ENCODE peak calls at places on chromosomes 16 and 17, in eight cellular contexts. F is heart left ventricle, E is AG09319, I is AG04450, V is GM06990, U is tibial artery, B is fibroblast of villous mesenchyme, C is DND-41. G is an unnamed sample.

GRCh38 chr17:27977751-27978688 is 64.5 kb upstream of the NLK start:
- DNase-seq in F (no peak), I (no peak), U (no peak), B (no peak), V (no peak), E (no peak), C (no peak), G (no peak)

GRCh38 chr16:86396918-86397317 is 113.4 kb upstream of the FOXF1 start:
- DNase-seq in B (peak), F (no peak), V (no peak), I (peak), C (no peak), E (peak), U (no peak), G (no peak)

GRCh38 chr17:77935121-77935571 is 23.4 kb upstream of the TNRC6C start:
- DNase-seq in F (no peak), B (no peak), V (no peak), E (no peak), C (no peak), I (no peak), U (peak), G (no peak)

GRCh38 chr17:14301761-14302401 is 1.0 kb downstream of the HS3ST3B1 start:
- DNase-seq in V (peak), E (no peak), I (no peak), C (peak), F (peak), B (peak), U (no peak), G (no peak)

GRCh38 chr16:14545346-14545884 is 84.6 kb downstream of the PARN start:
- DNase-seq in E (no peak), F (no peak), V (no peak), C (no peak), I (no peak), U (no peak), B (peak), G (no peak)

GRCh38 chr17:43517615-43518386 is 28.3 kb downstream of the ETV4 start:
- DNase-seq in E (no peak), B (no peak), C (no peak), I (no peak), V (peak), U (peak), F (no peak), G (peak)

GRCh38 chr16:11868412-11868980 is 17.2 kb upstream of the RSL1D1 start:
- DNase-seq in F (no peak), V (no peak), U (no peak), B (no peak), I (no peak), E (no peak), C (no peak), G (no peak)

GRCh38 chr16:54936086-54936978 is 5.7 kb downstream of the IRX5 start:
- DNase-seq in E (no peak), I (no peak), C (no peak), V (no peak), U (no peak), B (peak), F (no peak), G (no peak)

GRCh38 chr16:8346291-8346690 is 244.0 kb downstream of the TMEM114 start:
- DNase-seq in B (no peak), C (peak), I (no peak), V (no peak), E (no peak), F (no peak), U (no peak), G (no peak)

GRCh38 chr16:84065536-84066132 is 23.0 kb upstream of the SLC38A8 start:
- DNase-seq in I (peak), V (no peak), B (peak), U (no peak), F (no peak), E (no peak), C (peak), G (no peak)

GRCh38 chr16:64654137-64654652 is 467.7 kb downstream of the CDH11 start:
- DNase-seq in V (no peak), I (peak), C (no peak), F (no peak), E (peak), B (peak), U (no peak), G (no peak)

GRCh38 chr16:4944333-4945281 is 7.7 kb upstream of the PPL start:
- DNase-seq in F (peak), C (no peak), I (peak), V (no peak), U (peak), E (peak), B (peak), G (no peak)

GRCh38 chr17:72166040-72166439 is 45.2 kb downstream of the SOX9 start:
- DNase-seq in E (no peak), C (no peak), B (no peak), I (no peak), F (no peak), V (no peak), U (no peak), G (no peak)

GRCh38 chr17:7502171-7502847 is 18.1 kb downstream of the POLR2A start:
- DNase-seq in I (no peak), U (no peak), V (no peak), C (no peak), F (no peak), E (no peak), B (no peak), G (no peak)

GRCh38 chr16:31351937-31352315 is 3.0 kb upstream of the ITGAX start:
- DNase-seq in U (no peak), F (no peak), V (no peak), E (no peak), B (no peak), I (no peak), C (no peak), G (no peak)

GRCh38 chr17:8754890-8755289 is 3.5 kb downstream of the SPDYE4 start:
- DNase-seq in I (no peak), E (no peak), C (no peak), B (no peak), V (no peak), U (no peak), F (no peak), G (no peak)

GRCh38 chr17:18974407-18975149 is 22.6 kb downstream of the SLC5A10 start:
- DNase-seq in C (no peak), V (no peak), B (no peak), E (no peak), U (no peak), F (no peak), I (no peak), G (no peak)

GRCh38 chr16:74747716-74748041 is 26.9 kb downstream of the FA2H start:
- DNase-seq in V (no peak), C (no peak), B (no peak), I (no peak), U (no peak), E (no peak), F (no peak), G (no peak)

GRCh38 chr17:44307387-44308186 is 814 bp upstream of the RUNDC3A start:
- DNase-seq in B (peak), F (no peak), E (no peak), C (no peak), V (no peak), U (no peak), I (no peak), G (no peak)

GRCh38 chr16:57824880-57825279 is 22.6 kb upstream of the KIFC3 start:
- DNase-seq in F (no peak), I (no peak), B (no peak), V (no peak), C (no peak), U (no peak), E (no peak), G (no peak)

GRCh38 chr17:73820686-73821448 is 176.6 kb upstream of the SDK2 start:
- DNase-seq in B (no peak), U (no peak), F (no peak), C (no peak), I (no peak), V (no peak), E (no peak), G (no peak)

GRCh38 chr16:87747626-87748025 is 18.2 kb downstream of the KLHDC4 start:
- DNase-seq in B (no peak), C (no peak), V (no peak), E (no peak), F (no peak), I (no peak), U (no peak), G (no peak)

GRCh38 chr17:62898239-62898864 is 67.7 kb upstream of the TANC2 start:
- DNase-seq in B (peak), I (no peak), U (no peak), F (peak), E (no peak), V (no peak), C (no peak), G (no peak)

DNA sequence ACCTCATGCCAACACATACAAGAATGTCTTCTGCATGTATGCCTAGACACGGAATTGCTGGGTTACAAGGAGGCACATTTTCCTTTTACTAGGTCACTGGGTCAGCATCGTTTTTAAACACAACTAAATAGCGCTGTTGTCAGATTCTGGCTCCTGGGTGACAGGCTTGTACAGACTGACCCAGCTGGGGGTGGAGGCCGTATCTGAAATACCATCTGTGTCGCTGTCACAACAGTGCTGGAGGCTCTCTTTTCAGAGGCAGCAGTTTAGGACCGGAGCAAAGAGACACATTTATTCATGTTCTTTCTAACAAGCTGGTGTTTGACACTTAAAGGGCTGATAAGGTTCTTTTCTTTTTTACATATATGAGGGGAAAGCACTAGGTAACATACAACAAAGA is 403.0 kb upstream of the ASIC2 start:
- DNase-seq in F (no peak), I (no peak), C (no peak), B (no peak), V (no peak), U (no peak), E (no peak), G (no peak)
- TF ChIP-seq CTCF in F (no peak), I (no peak), C (no peak), B (no peak), V (no peak), U (no peak), E (no peak), G (no peak)

GRCh38 chr16:2152695-2153506 is 2.7 kb upstream of the TRAF7 start:
- DNase-seq in U (no peak), F (no peak), C (no peak), B (no peak), V (peak), E (no peak), I (no peak), G (no peak)
- TF ChIP-seq CTCF in U (no peak), F (no peak), C (no peak), B (no peak), V (peak), E (no peak), I (no peak), G (peak)

DNA sequence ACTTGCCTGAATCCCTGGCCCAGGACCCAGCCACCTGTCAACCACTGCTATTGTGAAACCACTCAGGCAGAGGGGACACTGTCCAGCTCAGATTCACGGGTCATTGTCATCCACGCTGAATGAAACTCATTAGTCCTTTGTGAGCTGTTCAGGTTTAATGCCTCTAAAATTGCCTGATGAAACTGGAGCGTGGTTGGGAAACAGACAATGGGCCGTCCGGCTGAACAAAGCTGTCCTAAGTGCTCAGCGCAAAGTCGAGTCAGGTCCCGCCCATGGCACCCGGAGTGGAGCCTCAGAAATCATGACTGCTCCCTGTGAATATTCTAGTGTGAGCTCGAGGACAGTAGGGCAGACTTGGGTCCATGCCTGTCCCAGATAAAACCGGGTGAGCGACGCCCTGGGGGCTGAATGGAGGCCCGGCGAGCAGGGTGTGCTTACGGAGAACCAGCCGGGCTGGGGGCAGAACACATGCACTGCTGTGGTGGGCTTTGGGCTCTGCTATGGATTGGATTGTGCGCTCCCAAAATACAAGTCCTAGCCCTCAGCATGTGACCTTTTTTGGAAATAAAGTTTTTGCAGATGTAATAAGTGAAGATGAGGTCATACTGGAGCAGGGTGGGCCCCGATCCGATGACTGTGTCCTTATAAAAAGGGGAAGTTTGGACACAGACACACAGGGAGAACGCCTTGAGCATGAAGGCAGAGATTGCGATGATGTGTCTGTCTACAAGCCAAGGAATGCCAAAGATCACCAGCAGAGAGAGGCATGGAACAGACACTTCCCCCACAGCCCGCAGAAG is 12.9 kb upstream of the CMIP start:
- DNase-seq in C (no peak), V (no peak), F (no peak), I (peak), U (no peak), E (peak), B (no peak), G (no peak)
- TF ChIP-seq CTCF in C (no peak), V (no peak), F (no peak), I (no peak), U (no peak), E (no peak), B (no peak), G (no peak)

GRCh38 chr17:41957058-41957868 is 9.3 kb upstream of the CNP start:
- DNase-seq in I (no peak), F (no peak), V (no peak), C (no peak), E (no peak), U (no peak), B (peak), G (no peak)

GRCh38 chr17:41957869-41958231 is 8.7 kb upstream of the CNP start:
- DNase-seq in B (no peak), I (no peak), V (no peak), E (no peak), C (no peak), U (no peak), F (no peak), G (no peak)

GRCh38 chr17:41959030-41959335 is 7.6 kb upstream of the CNP start:
- DNase-seq in B (no peak), U (no peak), V (no peak), E (no peak), I (no peak), C (no peak), F (no peak), G (no peak)

GRCh38 chr17:41962111-41962510 is 4.5 kb upstream of the CNP start:
- DNase-seq in B (no peak), U (no peak), E (no peak), F (no peak), V (no peak), I (no peak), C (no peak), G (no peak)

DNA sequence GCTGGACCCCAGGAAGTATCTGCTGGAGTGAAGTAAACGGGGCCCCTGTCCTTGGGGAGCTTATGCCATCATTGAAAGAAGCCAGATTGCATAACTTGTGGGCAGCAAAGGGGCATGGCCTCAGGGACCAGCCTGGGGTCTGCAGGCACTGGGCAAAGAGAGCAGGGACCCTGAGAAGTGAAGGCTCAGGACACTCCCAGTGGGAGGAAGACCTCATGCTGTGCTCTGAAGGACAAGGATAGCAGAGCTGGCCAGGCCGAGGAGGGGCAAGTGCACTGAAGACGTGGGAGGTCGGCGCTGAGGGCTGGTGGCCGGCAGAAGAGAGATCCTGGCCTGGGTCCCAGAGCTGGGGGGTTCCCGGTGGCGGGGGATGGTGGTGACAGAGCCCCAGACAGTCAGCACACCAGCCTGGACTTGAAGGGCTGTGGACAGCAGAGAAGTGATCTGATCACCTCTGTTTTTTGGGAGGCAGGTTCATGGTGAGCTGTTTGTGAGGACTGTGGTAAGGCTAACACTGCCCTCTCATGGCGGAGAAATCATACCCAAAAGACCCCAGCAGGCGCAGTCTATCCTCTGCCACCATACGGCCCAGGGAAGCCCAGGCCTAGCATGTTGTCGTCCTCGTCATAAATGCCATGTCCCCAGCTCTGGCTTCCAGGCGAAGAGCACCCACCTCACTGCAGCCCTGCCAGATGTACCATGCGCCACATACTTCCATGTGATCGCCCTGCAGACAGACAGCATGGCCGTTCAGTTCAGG is 7.1 kb upstream of the CNP start:
- DNase-seq in C (peak), E (peak), I (peak), U (no peak), B (peak), V (no peak), F (no peak), G (no peak)
- TF ChIP-seq CTCF in C (peak), E (peak), I (peak), U (no peak), B (peak), V (peak), F (peak), G (no peak)

GRCh38 chr17:81825841-81826471 is 7.1 kb downstream of the MCRIP1 start:
- DNase-seq in I (no peak), C (no peak), E (no peak), F (no peak), V (no peak), U (no peak), B (no peak), G (no peak)
- TF ChIP-seq CTCF in I (no peak), C (peak), E (no peak), F (no peak), V (peak), U (no peak), B (no peak), G (no peak)

DNA sequence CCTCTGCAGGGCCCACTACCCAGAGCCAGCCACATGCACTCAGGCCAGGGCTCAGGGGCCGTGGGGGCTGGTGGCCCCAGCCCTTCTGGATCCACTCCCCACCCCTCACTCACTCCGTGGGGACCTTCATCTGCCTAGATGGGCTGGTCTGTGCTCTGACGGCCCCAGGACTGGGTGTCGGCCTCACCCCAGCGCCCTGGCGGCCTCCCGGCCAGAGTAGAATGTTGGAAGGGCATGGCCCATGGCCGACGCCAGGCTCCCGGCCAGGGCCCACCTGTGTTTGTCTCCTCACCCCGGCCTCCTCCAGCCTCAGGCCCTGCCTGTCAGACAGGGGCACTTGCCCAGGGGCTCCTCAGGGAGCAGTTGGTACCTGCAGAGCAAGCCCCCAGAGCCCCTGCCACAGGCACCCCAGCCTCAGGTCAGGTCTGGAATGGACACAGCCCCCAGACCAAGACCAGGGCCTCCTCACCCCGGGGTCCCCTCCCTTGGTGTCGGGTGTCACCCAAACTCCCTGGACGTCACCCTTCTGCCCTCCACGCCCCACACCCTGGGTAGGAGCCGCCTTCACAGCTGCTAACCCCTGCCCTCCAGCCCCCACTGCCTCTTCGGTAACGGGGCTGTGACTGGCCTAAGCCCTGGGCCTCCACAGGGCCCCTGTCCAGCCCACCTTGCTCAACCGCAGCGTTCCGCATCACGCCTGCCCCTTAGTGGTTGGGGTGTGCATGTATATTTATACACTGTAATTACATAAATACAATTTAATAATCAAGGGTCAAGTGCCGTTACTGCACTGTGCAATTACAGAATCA is 3.0 kb upstream of the CDH15 start:
- DNase-seq in U (no peak), I (no peak), F (no peak), B (no peak), V (no peak), C (no peak), E (no peak), G (no peak)
- TF ChIP-seq CTCF in U (no peak), I (peak), F (no peak), B (no peak), V (no peak), C (no peak), E (no peak), G (no peak)